ENCODE peak calls at places on chromosomes 3 and 15, in four cellular contexts. One of them, this sample, is unnamed.

GRCh38 chr15:40358492-40359353 is 704 bp downstream of the DISP2 start:
- DNase-seq in NCI-H1092: no peak
- DNase-seq in left cardiac atrium: no peak
- DNase-seq in globus pallidus: no peak
- DNase-seq in this sample: no peak

GRCh38 chr3:127486337-127486944 is 104.1 kb downstream of the TPRA1 start:
- DNase-seq in NCI-H1092: no peak
- DNase-seq in left cardiac atrium: no peak
- DNase-seq in globus pallidus: no peak
- DNase-seq in this sample: no peak

GRCh38 chr15:87816811-87817210 is 439.7 kb downstream of the NTRK3 start:
- DNase-seq in NCI-H1092: no peak
- DNase-seq in left cardiac atrium: no peak
- DNase-seq in globus pallidus: no peak
- DNase-seq in this sample: no peak

GRCh38 chr15:101107625-101108457 is 144.0 kb downstream of the CHSY1 start:
- DNase-seq in NCI-H1092: no peak
- DNase-seq in left cardiac atrium: no peak
- DNase-seq in globus pallidus: no peak
- DNase-seq in this sample: no peak

GRCh38 chr3:136818191-136818850 is 605 bp upstream of the SLC35G2 start:
- DNase-seq in NCI-H1092: no peak
- DNase-seq in left cardiac atrium: peak
- DNase-seq in globus pallidus: no peak
- DNase-seq in this sample: no peak

GRCh38 chr3:187593347-187593850 is 76.8 kb downstream of the SST start:
- DNase-seq in NCI-H1092: no peak
- DNase-seq in left cardiac atrium: no peak
- DNase-seq in globus pallidus: no peak
- DNase-seq in this sample: no peak

GRCh38 chr15:25501828-25502446 is 63.1 kb upstream of the UBE3A start:
- DNase-seq in NCI-H1092: peak
- DNase-seq in left cardiac atrium: no peak
- DNase-seq in globus pallidus: peak
- DNase-seq in this sample: peak

GRCh38 chr3:154886437-154886836 is 193.7 kb upstream of the MME start:
- DNase-seq in NCI-H1092: no peak
- DNase-seq in left cardiac atrium: no peak
- DNase-seq in globus pallidus: no peak
- DNase-seq in this sample: no peak

GRCh38 chr3:109713288-109713687 is 375.9 kb upstream of the DPPA4 start:
- DNase-seq in NCI-H1092: no peak
- DNase-seq in left cardiac atrium: no peak
- DNase-seq in globus pallidus: no peak
- DNase-seq in this sample: no peak

GRCh38 chr3:161559177-161559998 is 62.8 kb downstream of the OTOL1 start:
- DNase-seq in NCI-H1092: peak
- DNase-seq in left cardiac atrium: no peak
- DNase-seq in globus pallidus: peak
- DNase-seq in this sample: peak

GRCh38 chr3:105614288-105615030 is 247.8 kb downstream of the ALCAM start:
- DNase-seq in NCI-H1092: no peak
- DNase-seq in left cardiac atrium: no peak
- DNase-seq in globus pallidus: no peak
- DNase-seq in this sample: no peak

GRCh38 chr15:74783072-74783807 is 1.4 kb downstream of the CSK start:
- DNase-seq in NCI-H1092: no peak
- DNase-seq in left cardiac atrium: peak
- DNase-seq in globus pallidus: no peak
- DNase-seq in this sample: peak

GRCh38 chr3:59451041-59451763 is 401.4 kb upstream of the CFAP20DC start:
- DNase-seq in NCI-H1092: no peak
- DNase-seq in left cardiac atrium: no peak
- DNase-seq in globus pallidus: no peak
- DNase-seq in this sample: no peak

GRCh38 chr15:65323071-65323511 is 18.6 kb downstream of the RNU5B-1 start:
- DNase-seq in NCI-H1092: peak
- DNase-seq in left cardiac atrium: no peak
- DNase-seq in globus pallidus: peak
- DNase-seq in this sample: no peak

GRCh38 chr3:67415504-67415903 is 238.9 kb downstream of the SUCLG2 start:
- DNase-seq in NCI-H1092: no peak
- DNase-seq in left cardiac atrium: no peak
- DNase-seq in globus pallidus: no peak
- DNase-seq in this sample: no peak

GRCh38 chr15:57133127-57133968 is 214.9 kb downstream of the TCF12 start:
- DNase-seq in NCI-H1092: no peak
- DNase-seq in left cardiac atrium: no peak
- DNase-seq in globus pallidus: peak
- DNase-seq in this sample: no peak

GRCh38 chr3:100647673-100648072 is 38.3 kb downstream of the ADGRG7 start:
- DNase-seq in NCI-H1092: no peak
- DNase-seq in left cardiac atrium: no peak
- DNase-seq in globus pallidus: no peak
- DNase-seq in this sample: no peak

GRCh38 chr3:177589921-177590336 is 392.6 kb upstream of the TBL1XR1 start:
- DNase-seq in NCI-H1092: no peak
- DNase-seq in left cardiac atrium: peak
- DNase-seq in globus pallidus: no peak
- DNase-seq in this sample: no peak

GRCh38 chr15:39461536-39462140 is 119.2 kb upstream of the THBS1 start:
- DNase-seq in NCI-H1092: no peak
- DNase-seq in left cardiac atrium: peak
- DNase-seq in globus pallidus: no peak
- DNase-seq in this sample: no peak

GRCh38 chr3:139538733-139539132 is 809 bp downstream of the RBP1 start:
- DNase-seq in NCI-H1092: no peak
- DNase-seq in left cardiac atrium: peak
- DNase-seq in globus pallidus: peak
- DNase-seq in this sample: no peak

GRCh38 chr15:99167201-99167600 is 62.3 kb downstream of the SYNM start:
- DNase-seq in NCI-H1092: no peak
- DNase-seq in left cardiac atrium: no peak
- DNase-seq in globus pallidus: no peak
- DNase-seq in this sample: no peak

GRCh38 chr15:81225161-81225671 is 28.5 kb downstream of the IL16 start:
- DNase-seq in NCI-H1092: no peak
- DNase-seq in left cardiac atrium: peak
- DNase-seq in globus pallidus: peak
- DNase-seq in this sample: no peak

GRCh38 chr3:46393554-46394434 is 13.1 kb downstream of the CCR5AS start:
- DNase-seq in NCI-H1092: no peak
- DNase-seq in left cardiac atrium: no peak
- DNase-seq in globus pallidus: no peak
- DNase-seq in this sample: peak

GRCh38 chr15:85865070-85865684 is 70.5 kb upstream of the KLHL25 start:
- DNase-seq in NCI-H1092: no peak
- DNase-seq in left cardiac atrium: no peak
- DNase-seq in globus pallidus: peak
- DNase-seq in this sample: peak

GRCh38 chr15:77838061-77838460 is 205.3 kb upstream of the LINGO1 start:
- DNase-seq in NCI-H1092: no peak
- DNase-seq in left cardiac atrium: no peak
- DNase-seq in globus pallidus: no peak
- DNase-seq in this sample: no peak

GRCh38 chr3:196688349-196688748 is 23.7 kb downstream of the CEP19 start:
- DNase-seq in NCI-H1092: no peak
- DNase-seq in left cardiac atrium: peak
- DNase-seq in globus pallidus: peak
- DNase-seq in this sample: peak

GRCh38 chr15:56587686-56588085 is 122.7 kb upstream of the MNS1 start:
- DNase-seq in NCI-H1092: no peak
- DNase-seq in left cardiac atrium: no peak
- DNase-seq in globus pallidus: no peak
- DNase-seq in this sample: no peak

GRCh38 chr15:23467110-23467600 is 20.1 kb upstream of the GOLGA6L2 start:
- DNase-seq in NCI-H1092: peak
- DNase-seq in left cardiac atrium: no peak
- DNase-seq in globus pallidus: peak
- DNase-seq in this sample: peak

GRCh38 chr15:93210995-93211394 is 122.0 kb upstream of the RGMA start:
- DNase-seq in NCI-H1092: no peak
- DNase-seq in left cardiac atrium: no peak
- DNase-seq in globus pallidus: no peak
- DNase-seq in this sample: no peak

GRCh38 chr3:99753268-99753975 is 64.2 kb upstream of the CMSS1 start:
- DNase-seq in NCI-H1092: peak
- DNase-seq in left cardiac atrium: no peak
- DNase-seq in globus pallidus: peak
- DNase-seq in this sample: peak

GRCh38 chr3:155292693-155293092 is 790 bp downstream of the STRIT1 start:
- DNase-seq in NCI-H1092: no peak
- DNase-seq in left cardiac atrium: no peak
- DNase-seq in globus pallidus: no peak
- DNase-seq in this sample: no peak

This sample was measured in AML-193.